ENCODE peak calls at places on chromosome 21, in five cellular contexts. D, K, M, X and J are unnamed samples.

GRCh38 chr21:35244514-35244913 is 195.4 kb upstream of the RUNX1 start:
- DNase-seq in K (no peak), D (no peak), M (no peak), X (no peak), J (no peak)

GRCh38 chr21:31911138-31911907 is 38.5 kb downstream of the HUNK start:
- DNase-seq in D (no peak), X (no peak), M (no peak), K (no peak), J (no peak)

GRCh38 chr21:45612096-45613019 is 31.2 kb upstream of the PCBP3 start:
- DNase-seq in D (no peak), M (no peak), K (no peak), X (no peak), J (no peak)

GRCh38 chr21:34083357-34083756 is 10.0 kb downstream of the MRPS6 start:
- DNase-seq in X (no peak), M (no peak), K (no peak), D (no peak), J (no peak)

GRCh38 chr21:45887788-45888187 is 93.8 kb upstream of the COL6A1 start:
- DNase-seq in M (no peak), K (no peak), X (peak), D (no peak), J (no peak)

GRCh38 chr21:37220433-37220980 is 46.6 kb downstream of the VPS26C start:
- DNase-seq in X (peak), K (no peak), M (peak), D (peak), J (no peak)

GRCh38 chr21:16002872-16003466 is 273.2 kb downstream of the USP25 start:
- DNase-seq in D (no peak), K (no peak), X (no peak), M (no peak), J (no peak)

GRCh38 chr21:44571844-44572782 is 1.4 kb upstream of the KRTAP10-4 start:
- DNase-seq in D (no peak), X (no peak), M (no peak), K (no peak), J (no peak)

GRCh38 chr21:25571726-25572121 is 35.6 kb downstream of the MRPL39 start:
- DNase-seq in X (no peak), K (no peak), D (no peak), M (no peak), J (no peak)

GRCh38 chr21:33236799-33237198 is 7.1 kb downstream of the IFNAR2 start:
- DNase-seq in K (no peak), X (no peak), M (no peak), D (no peak), J (no peak)